ENCODE peak calls at places on chromosome 13, in eight cellular contexts. U, R, N, T, S, I, L and V are unnamed samples.

GRCh38 chr13:30135868-30136267 is 171.5 kb downstream of the KATNAL1 start:
- DNase-seq in U (no peak), T (no peak), S (no peak), I (no peak), N (no peak), L (no peak), R (no peak), V (no peak)

GRCh38 chr13:26759156-26759906 is 1.3 kb downstream of the GPR12 start:
- DNase-seq in S (no peak), U (peak), L (no peak), I (no peak), R (no peak), N (no peak), T (no peak), V (no peak)

GRCh38 chr13:78030351-78030750 is 111.7 kb upstream of the EDNRB start:
- DNase-seq in N (no peak), L (no peak), S (no peak), R (no peak), U (peak), T (no peak), I (no peak), V (no peak)

GRCh38 chr13:104565888-104566287 is 1499.7 kb upstream of the SLC10A2 start:
- DNase-seq in I (no peak), T (no peak), R (no peak), L (no peak), U (no peak), N (no peak), S (no peak), V (no peak)

GRCh38 chr13:51978836-51979556 is 32.3 kb downstream of the ATP7B start:
- DNase-seq in U (no peak), T (no peak), N (no peak), S (no peak), R (no peak), L (no peak), I (no peak), V (no peak)

GRCh38 chr13:23988546-23989122 is 91.3 kb upstream of the C1QTNF9B start:
- DNase-seq in I (no peak), R (peak), N (no peak), S (no peak), U (no peak), L (no peak), T (no peak), V (no peak)

GRCh38 chr13:44050450-44051063 is 170.9 kb downstream of the LACC1 start:
- DNase-seq in L (no peak), U (no peak), R (peak), T (no peak), N (peak), S (peak), I (no peak), V (peak)

GRCh38 chr13:49528161-49528560 is 32.4 kb downstream of the PHF11 start:
- DNase-seq in N (no peak), R (no peak), T (no peak), S (no peak), L (no peak), I (no peak), U (no peak), V (no peak)

GRCh38 chr13:114279146-114279545 is 2.3 kb upstream of the UPF3A start:
- DNase-seq in I (no peak), R (no peak), S (no peak), L (no peak), T (no peak), N (no peak), U (no peak), V (no peak)

GRCh38 chr13:26589754-26590153 is 32.3 kb downstream of the WASF3 start:
- DNase-seq in R (peak), I (no peak), L (no peak), U (no peak), N (peak), S (peak), T (no peak), V (no peak)

GRCh38 chr13:97000295-97000925 is 6.1 kb upstream of the OXGR1 start:
- DNase-seq in I (no peak), N (peak), T (no peak), S (no peak), R (peak), U (no peak), L (no peak), V (no peak)

GRCh38 chr13:59982631-59983382 is 180.9 kb downstream of the DIAPH3 start:
- DNase-seq in S (no peak), L (no peak), I (no peak), T (no peak), R (peak), N (peak), U (no peak), V (no peak)

GRCh38 chr13:100387416-100387815 is 201.2 kb downstream of the GGACT start:
- DNase-seq in I (no peak), T (no peak), S (no peak), R (no peak), U (no peak), N (no peak), L (no peak), V (no peak)

GRCh38 chr13:41802684-41803554 is 158.0 kb downstream of the VWA8 start:
- DNase-seq in U (no peak), I (no peak), L (peak), N (peak), R (peak), S (no peak), T (no peak), V (peak)

DNA sequence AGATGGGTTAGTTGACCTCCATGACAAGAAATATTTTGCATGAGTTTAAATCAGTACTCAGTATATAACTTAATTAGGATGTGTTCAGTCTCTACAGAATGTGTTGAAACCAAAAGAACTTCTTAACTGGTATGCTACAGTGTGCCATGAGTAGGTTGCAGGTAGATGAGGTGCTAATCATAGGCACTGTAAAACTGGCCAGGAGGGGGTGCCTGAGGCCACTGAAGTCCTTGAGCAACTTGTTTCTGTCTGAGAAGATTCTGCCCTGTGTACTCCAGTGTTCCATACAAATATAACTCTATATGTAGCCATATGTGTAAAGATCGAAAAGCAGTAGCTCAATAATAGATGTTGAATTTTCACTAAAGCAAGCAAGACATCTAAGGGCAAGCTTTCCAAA is 549.2 kb upstream of the KLF12 start:
- DNase-seq in S (no peak), T (peak), I (no peak), U (no peak), L (no peak), R (no peak), N (peak), V (peak)
- TF ChIP-seq CTCF in S (no peak), T (no peak), I (no peak), U (peak), L (no peak), R (no peak), N (no peak), V (peak)

GRCh38 chr13:94595006-94595942 is 678 bp downstream of the TGDS start:
- DNase-seq in I (no peak), R (peak), U (peak), N (peak), S (peak), L (peak), T (no peak), V (peak)

GRCh38 chr13:94598281-94598680 is 2.3 kb upstream of the TGDS start:
- DNase-seq in S (no peak), L (no peak), U (no peak), N (no peak), R (peak), I (no peak), T (no peak), V (no peak)

GRCh38 chr13:94599877-94600276 is 1.8 kb upstream of the GPR180 start:
- DNase-seq in U (no peak), S (no peak), I (no peak), L (no peak), R (no peak), N (no peak), T (no peak), V (no peak)

GRCh38 chr13:94596575-94596971 is 621 bp upstream of the TGDS start:
- DNase-seq in R (no peak), L (peak), N (no peak), S (no peak), U (no peak), I (no peak), T (peak), V (no peak)

GRCh38 chr13:94595943-94596574 is at the start of gene TGDS:
- DNase-seq in T (peak), L (peak), R (peak), S (peak), N (peak), U (peak), I (peak), V (peak)
- TF ChIP-seq CTCF in T (no peak), L (no peak), R (no peak), S (no peak), N (no peak), U (no peak), I (no peak), V (no peak)

DNA sequence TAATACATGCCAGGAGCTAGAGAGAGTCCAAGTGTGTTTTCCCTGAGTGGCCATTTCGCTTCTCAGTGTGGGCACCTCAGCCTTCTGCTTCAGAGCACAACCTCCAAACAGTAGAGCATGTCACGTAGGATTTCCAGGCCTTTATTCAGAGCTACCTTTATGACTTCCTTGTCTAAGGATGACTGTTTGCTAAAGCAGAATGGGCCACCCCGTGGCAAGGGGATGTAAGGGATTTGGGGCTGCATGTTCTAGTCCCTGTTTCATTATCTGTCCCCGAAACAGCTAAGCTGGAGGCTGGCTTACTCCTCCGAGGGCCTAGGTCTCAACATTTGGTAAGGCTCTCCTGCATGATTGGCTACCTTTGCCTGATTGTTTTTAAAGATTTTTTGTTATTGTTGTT is 6.0 kb downstream of the RNASEH2B start:
- DNase-seq in N (no peak), U (peak), R (no peak), T (peak), I (peak), L (peak), S (no peak), V (no peak)
- TF ChIP-seq CTCF in N (no peak), U (peak), R (no peak), T (no peak), I (peak), L (no peak), S (no peak), V (no peak)

GRCh38 chr13:112874751-112875300 is 94.2 kb upstream of the MCF2L start:
- DNase-seq in R (no peak), I (no peak), U (no peak), N (no peak), L (no peak), T (no peak), S (no peak), V (no peak)
- TF ChIP-seq CTCF in R (no peak), I (no peak), U (no peak), N (no peak), L (no peak), T (no peak), S (no peak), V (no peak)

GRCh38 chr13:98448642-98448928 is 128.3 kb downstream of the STK24 start:
- DNase-seq in T (no peak), R (no peak), S (no peak), U (no peak), I (no peak), N (no peak), L (no peak), V (no peak)
- TF ChIP-seq CTCF in T (peak), R (no peak), S (no peak), U (no peak), I (no peak), N (no peak), L (no peak), V (no peak)

GRCh38 chr13:21218351-21219043 is 42.0 kb downstream of the MRPL57 start:
- DNase-seq in U (no peak), R (no peak), I (no peak), S (no peak), L (peak), N (no peak), T (no peak), V (no peak)

GRCh38 chr13:21216332-21216731 is 39.9 kb downstream of the MRPL57 start:
- DNase-seq in U (peak), N (no peak), L (no peak), T (no peak), I (no peak), S (no peak), R (no peak), V (no peak)

GRCh38 chr13:21221268-21221667 is 44.8 kb downstream of the MRPL57 start:
- DNase-seq in N (no peak), T (no peak), R (no peak), L (no peak), S (no peak), U (no peak), I (no peak), V (no peak)

GRCh38 chr13:21219044-21219381 is 42.6 kb downstream of the MRPL57 start:
- DNase-seq in R (no peak), I (no peak), S (no peak), T (no peak), L (peak), N (no peak), U (no peak), V (no peak)
- TF ChIP-seq CTCF in R (no peak), I (no peak), S (no peak), T (no peak), L (no peak), N (no peak), U (no peak), V (no peak)

GRCh38 chr13:85508683-85509329 is 290.4 kb downstream of the SLITRK6 start:
- DNase-seq in L (no peak), N (no peak), I (no peak), U (no peak), R (no peak), S (peak), T (peak), V (peak)
- TF ChIP-seq CTCF in L (no peak), N (no peak), I (no peak), U (no peak), R (no peak), S (no peak), T (no peak), V (no peak)

DNA sequence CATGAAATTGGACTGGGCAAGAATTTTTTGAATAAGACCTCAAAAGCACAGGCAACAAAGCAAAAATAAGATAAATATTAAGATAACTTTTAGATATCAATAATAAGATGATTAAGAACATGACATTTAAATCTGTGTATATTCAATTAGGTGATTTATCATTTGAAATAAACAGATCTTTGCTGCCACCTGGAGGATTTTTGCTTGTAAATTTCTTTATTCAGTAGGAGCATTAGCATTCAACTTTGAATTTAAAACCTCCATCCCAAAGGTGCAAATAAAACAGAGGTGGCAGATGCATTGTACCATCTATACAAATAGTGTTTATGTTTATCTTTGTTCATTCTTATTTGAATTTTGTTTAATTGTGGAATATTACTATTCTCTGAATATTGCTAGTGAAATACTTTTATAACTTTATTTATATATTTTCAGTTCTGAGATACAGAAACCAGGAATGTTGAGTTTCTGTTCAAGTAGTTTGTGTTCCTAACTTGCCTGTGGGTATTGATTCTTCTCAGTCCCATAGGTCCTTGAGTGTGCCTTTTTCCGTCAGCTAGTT is 20.9 kb downstream of the COG6 start:
- DNase-seq in N (peak), T (no peak), U (peak), S (peak), I (no peak), R (peak), L (peak), V (peak)
- TF ChIP-seq CTCF in N (peak), T (no peak), U (peak), S (peak), I (peak), R (peak), L (peak), V (peak)

GRCh38 chr13:111034811-111035210 is 80.3 kb upstream of the ARHGEF7 start:
- DNase-seq in R (peak), S (no peak), U (no peak), L (no peak), N (peak), I (no peak), T (no peak), V (peak)

GRCh38 chr13:111027481-111028439 is 87.3 kb upstream of the ARHGEF7 start:
- DNase-seq in S (no peak), N (peak), L (no peak), R (peak), T (no peak), U (no peak), I (no peak), V (peak)

GRCh38 chr13:111033172-111034133 is 81.7 kb upstream of the ARHGEF7 start:
- DNase-seq in U (no peak), I (no peak), R (no peak), S (peak), L (no peak), N (no peak), T (no peak), V (peak)

GRCh38 chr13:111029957-111030609 is 85.0 kb upstream of the ARHGEF7 start:
- DNase-seq in U (no peak), I (no peak), N (no peak), S (no peak), L (no peak), R (no peak), T (no peak), V (no peak)

GRCh38 chr13:111031531-111031961 is 83.6 kb upstream of the ARHGEF7 start:
- DNase-seq in L (peak), U (no peak), R (peak), I (no peak), T (no peak), N (peak), S (peak), V (peak)
- TF ChIP-seq CTCF in L (no peak), U (no peak), R (no peak), I (no peak), T (no peak), N (no peak), S (no peak), V (no peak)